ENCODE peak calls at places on chromosome 13, in seven cellular contexts. W is K562, S is H1, R is SK-N-SH, M is GM12878, J is HCT116, D is HepG2. U is an unnamed sample.

GRCh38 chr13:76730220-76730619 is 156.0 kb downstream of the KCTD12 start:
- DNase-seq in W (no peak), S (no peak), R (no peak), M (no peak), J (no peak), D (no peak), U (peak; percentile 87)

GRCh38 chr13:39916330-39916729 is 260.9 kb downstream of the COG6 start:
- DNase-seq in W (no peak), S (no peak), R (no peak), M (no peak), J (no peak), D (no peak), U (no peak)

GRCh38 chr13:32538234-32538620 is 368 bp downstream of the N4BP2L2 start:
- DNase-seq in W (no peak), S (no peak), R (peak; percentile 45), M (no peak), J (no peak), D (peak; percentile 76), U (no peak)

GRCh38 chr13:49606747-49607648 is 21.3 kb upstream of the ARL11 start:
- DNase-seq in W (peak; percentile 72), S (peak; percentile 70), R (peak; percentile 75), M (peak; percentile 61), J (peak; percentile 78), D (peak; percentile 77), U (peak; percentile 89)

GRCh38 chr13:23450340-23451046 is 17.0 kb upstream of the SACS start:
- DNase-seq in W (no peak), S (no peak), R (peak; percentile 74), M (no peak), J (no peak), D (no peak), U (no peak)

GRCh38 chr13:92769064-92769463 is 457.5 kb upstream of the GPC6 start:
- DNase-seq in W (no peak), S (no peak), R (no peak), M (no peak), J (no peak), D (no peak), U (no peak)

GRCh38 chr13:87855553-87855952 is 184.4 kb downstream of the SLITRK5 start:
- DNase-seq in W (no peak), S (no peak), R (no peak), M (no peak), J (no peak), D (no peak), U (no peak)

GRCh38 chr13:106361621-106362020 is 173.8 kb downstream of the EFNB2 start:
- DNase-seq in W (no peak), S (no peak), R (no peak), M (no peak), J (no peak), D (no peak), U (no peak)

GRCh38 chr13:99987180-99988047 is 5.8 kb downstream of the ZIC2 start:
- DNase-seq in W (no peak), S (no peak), R (peak; percentile 32), M (no peak), J (no peak), D (no peak), U (no peak)

GRCh38 chr13:28819046-28819747 is 942 bp upstream of the MTUS2 start:
- DNase-seq in W (no peak), S (no peak), R (no peak), M (no peak), J (no peak), D (no peak), U (peak; percentile 14)

GRCh38 chr13:112740502-112741131 is 50.8 kb downstream of the ATP11A start:
- DNase-seq in W (peak; percentile 34), S (no peak), R (no peak), M (no peak), J (no peak), D (no peak), U (peak; percentile 32)

GRCh38 chr13:36447501-36447900 is 15.2 kb downstream of the CCNA1 start:
- DNase-seq in W (no peak), S (no peak), R (no peak), M (no peak), J (no peak), D (no peak), U (no peak)

GRCh38 chr13:30866692-30867669 is 39.1 kb upstream of the MEDAG start:
- DNase-seq in W (no peak), S (no peak), R (peak; percentile 72), M (no peak), J (no peak), D (no peak), U (peak; percentile 22)

GRCh38 chr13:95784891-95785290 is 108.0 kb downstream of the DNAJC3 start:
- DNase-seq in W (no peak), S (no peak), R (peak; percentile 26), M (no peak), J (no peak), D (no peak), U (no peak)

GRCh38 chr13:66353664-66354063 is 876.5 kb downstream of the PCDH9 start:
- DNase-seq in W (no peak), S (no peak), R (no peak), M (no peak), J (no peak), D (no peak), U (peak; percentile 5)

GRCh38 chr13:48501705-48502104 is 31.2 kb downstream of the RCBTB2 start:
- DNase-seq in W (no peak), S (no peak), R (no peak), M (no peak), J (no peak), D (no peak), U (no peak)

GRCh38 chr13:24654741-24655140 is 25.5 kb upstream of the ATP12A start:
- DNase-seq in W (no peak), S (no peak), R (no peak), M (no peak), J (no peak), D (no peak), U (no peak)

GRCh38 chr13:110348751-110349150 is 41.7 kb downstream of the COL4A2 start:
- DNase-seq in W (no peak), S (no peak), R (no peak), M (no peak), J (no peak), D (no peak), U (no peak)
- TF ChIP-seq MAX in W (no peak), S (no peak), R (no peak), M (no peak), J (no peak), D (no peak), U (no peak)

DNA sequence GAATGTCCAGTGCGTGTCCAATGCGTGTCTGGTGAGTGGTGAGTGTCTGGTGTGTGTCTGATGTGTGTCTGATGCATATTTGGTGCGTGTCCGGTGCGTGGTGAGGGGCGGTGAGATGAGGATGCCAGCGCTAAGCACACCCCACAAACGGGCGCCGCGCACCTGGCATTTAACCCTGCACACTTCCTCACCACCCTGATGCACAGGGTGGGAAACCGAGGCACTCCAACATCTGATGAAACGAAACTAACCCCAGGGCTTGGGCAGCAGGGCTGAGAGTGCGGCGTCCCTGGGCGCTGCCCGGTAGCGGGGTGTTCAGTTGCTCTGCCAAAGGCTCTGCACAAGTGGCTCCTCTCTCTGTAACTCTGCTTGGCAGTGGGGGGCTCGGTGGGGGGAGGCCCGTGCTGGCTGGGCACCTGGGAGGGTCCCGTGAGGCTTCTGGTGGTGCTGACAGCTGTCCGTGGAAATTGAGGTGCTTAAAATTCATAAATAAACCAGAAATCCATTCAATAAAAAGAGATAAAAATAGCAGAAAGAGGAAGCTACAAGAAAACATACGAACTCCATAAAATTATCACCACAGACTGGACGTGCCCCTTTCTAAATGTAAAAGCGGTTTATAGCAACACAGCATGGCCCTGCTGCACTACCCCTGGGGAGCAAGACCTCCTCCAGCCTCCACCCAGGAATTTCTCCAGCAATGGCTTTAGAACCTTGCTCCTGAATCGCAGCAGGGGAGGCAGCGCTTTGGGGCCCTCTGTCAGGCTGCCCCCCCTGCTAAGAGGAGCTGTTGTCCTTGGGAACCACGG is 76.0 kb downstream of the RASA3 start:
- DNase-seq in W (no peak), S (no peak), R (no peak), M (no peak), J (no peak), D (no peak), U (no peak)
- H3K4me3 ChIP-seq in W (no peak overlapping the region), S (no peak overlapping the region), R (no peak overlapping the region), M (no peak overlapping the region), J (no peak overlapping the region), D (no peak overlapping the region), U (no peak overlapping the region)

GRCh38 chr13:57437587-57437986 is 194.0 kb upstream of the PCDH17 start:
- DNase-seq in W (no peak), S (no peak), R (no peak), M (no peak), J (no peak), D (no peak), U (no peak)

GRCh38 chr13:57438072-57438471 is 193.5 kb upstream of the PCDH17 start:
- DNase-seq in W (no peak), S (no peak), R (no peak), M (no peak), J (no peak), D (no peak), U (no peak)

GRCh38 chr13:57443494-57443893 is 188.1 kb upstream of the PCDH17 start:
- DNase-seq in W (no peak), S (no peak), R (no peak), M (no peak), J (no peak), D (no peak), U (no peak)
- TF ChIP-seq POLR2AphosphoS5 in W (no peak), S (no peak), R (no peak), M (no peak), J (no peak), D (no peak), U (no peak)

GRCh38 chr13:19940106-19940505 is 18.4 kb upstream of the ZMYM2 start:
- DNase-seq in W (no peak), S (no peak), R (no peak), M (no peak), J (no peak), D (no peak), U (no peak)
- TF ChIP-seq MAX in W (no peak), S (no peak), R (no peak), M (no peak), J (no peak), D (no peak), U (no peak)

DNA sequence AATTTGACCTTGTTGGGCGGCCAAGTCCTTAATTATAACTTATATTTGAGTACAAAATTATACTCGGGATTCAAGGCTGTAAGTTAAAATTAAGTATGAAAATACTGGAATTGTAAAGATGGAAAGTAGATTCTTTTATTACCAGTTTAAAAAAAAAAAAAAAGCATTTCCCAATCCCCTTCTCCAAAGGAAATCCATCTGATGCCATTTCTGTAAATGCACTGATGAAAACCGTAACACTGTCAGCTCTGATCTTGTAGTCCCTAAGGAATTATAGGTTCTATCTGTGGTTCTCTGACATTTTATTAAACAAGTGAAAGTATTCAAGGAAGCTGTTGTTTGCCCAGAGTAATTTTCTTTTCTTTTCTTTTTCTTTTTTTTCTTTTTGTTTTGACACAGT is 41.6 kb upstream of the HNRNPA1L2 start:
- DNase-seq in W (no peak), S (no peak), R (no peak), M (no peak), J (no peak), D (no peak), U (peak; percentile 61)
- H3K4me3 ChIP-seq in W (no peak overlapping the region), S (peak overlapping the region; percentile 16), R (no peak overlapping the region), M (no peak overlapping the region), J (no peak overlapping the region), D (peak overlapping the region; percentile 63), U (peak overlapping the region; percentile 54)

DNA sequence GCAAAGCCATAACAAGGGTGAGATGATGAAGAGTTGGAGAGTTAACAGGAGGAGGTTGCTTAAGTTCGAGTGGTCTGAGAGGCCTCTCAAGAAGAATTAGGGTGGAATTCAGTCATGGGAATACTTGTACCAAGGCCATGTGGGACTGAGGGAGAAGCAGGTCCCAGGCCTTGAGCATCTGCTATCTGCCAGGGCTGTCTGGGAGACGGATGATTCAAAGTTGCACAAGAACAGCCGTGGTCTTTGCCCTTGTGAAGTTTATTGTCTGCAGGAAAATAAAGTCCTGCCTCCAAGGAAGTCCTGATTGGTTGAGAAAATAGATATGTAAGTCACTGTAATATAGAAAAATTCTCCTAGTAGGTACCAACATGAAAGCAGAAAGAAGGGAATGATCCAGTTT is 178.8 kb upstream of the RFC3 start:
- DNase-seq in W (no peak), S (no peak), R (no peak), M (no peak), J (no peak), D (peak; percentile 66), U (no peak)
- TF ChIP-seq POLR2AphosphoS5 in W (no peak), S (no peak), R (no peak), M (no peak), J (no peak), D (no peak), U (no peak)

U was measured in endothelial cell of umbilical vein.